ENCODE peak calls at places on chromosome 12, in five cellular contexts. T is A549, Q is IMR-90, E is K562, Z is H1. V is an unnamed sample.
A peak's percentile ranks its signal among the peaks of the same experiment; 100 is the strongest.

GRCh38 chr12:54217309-54217661 is 28.5 kb upstream of the SMUG1 start:
- DNase-seq in T (no peak), E (no peak), Q (no peak), Z (no peak), V (no peak)

GRCh38 chr12:98574110-98574509 is 19.4 kb upstream of the SLC25A3 start:
- DNase-seq in E (no peak), T (peak; percentile 58), Q (no peak), Z (no peak), V (no peak)

GRCh38 chr12:111041091-111041490 is 120.7 kb upstream of the MYL2 start:
- DNase-seq in Z (no peak), E (no peak), T (no peak), Q (no peak), V (no peak)

GRCh38 chr12:17334784-17335183 is 728.8 kb upstream of the LMO3 start:
- DNase-seq in E (no peak), Z (no peak), Q (no peak), T (no peak), V (no peak)

GRCh38 chr12:21773799-21774198 is 707 bp downstream of the KCNJ8 start:
- DNase-seq in Q (peak; percentile 12), T (no peak), E (no peak), Z (no peak), V (no peak)

GRCh38 chr12:91316825-91317224 is 134.2 kb upstream of the DCN start:
- DNase-seq in Z (no peak), T (no peak), E (no peak), Q (peak; percentile 69), V (no peak)

GRCh38 chr12:16893426-16893825 is 287.5 kb upstream of the LMO3 start:
- DNase-seq in Q (no peak), Z (no peak), T (no peak), E (no peak), V (no peak)

GRCh38 chr12:62260733-62261683 is 804 bp downstream of the USP15 start:
- DNase-seq in E (peak; percentile 90), T (peak; percentile 37), Z (no peak), Q (peak; percentile 41), V (peak; percentile 23)

GRCh38 chr12:73220951-73221350 is 948.8 kb downstream of the TRHDE start:
- DNase-seq in E (no peak), Q (no peak), T (no peak), Z (no peak), V (no peak)

GRCh38 chr12:50765325-50765911 is 1.5 kb downstream of the ATF1 start:
- DNase-seq in T (peak; percentile 80), Z (no peak), E (peak; percentile 80), Q (peak; percentile 56), V (no peak)

GRCh38 chr12:467591-467990 is 7.9 kb downstream of the B4GALNT3 start:
- DNase-seq in E (no peak), Z (no peak), Q (no peak), T (no peak), V (no peak)

DNA sequence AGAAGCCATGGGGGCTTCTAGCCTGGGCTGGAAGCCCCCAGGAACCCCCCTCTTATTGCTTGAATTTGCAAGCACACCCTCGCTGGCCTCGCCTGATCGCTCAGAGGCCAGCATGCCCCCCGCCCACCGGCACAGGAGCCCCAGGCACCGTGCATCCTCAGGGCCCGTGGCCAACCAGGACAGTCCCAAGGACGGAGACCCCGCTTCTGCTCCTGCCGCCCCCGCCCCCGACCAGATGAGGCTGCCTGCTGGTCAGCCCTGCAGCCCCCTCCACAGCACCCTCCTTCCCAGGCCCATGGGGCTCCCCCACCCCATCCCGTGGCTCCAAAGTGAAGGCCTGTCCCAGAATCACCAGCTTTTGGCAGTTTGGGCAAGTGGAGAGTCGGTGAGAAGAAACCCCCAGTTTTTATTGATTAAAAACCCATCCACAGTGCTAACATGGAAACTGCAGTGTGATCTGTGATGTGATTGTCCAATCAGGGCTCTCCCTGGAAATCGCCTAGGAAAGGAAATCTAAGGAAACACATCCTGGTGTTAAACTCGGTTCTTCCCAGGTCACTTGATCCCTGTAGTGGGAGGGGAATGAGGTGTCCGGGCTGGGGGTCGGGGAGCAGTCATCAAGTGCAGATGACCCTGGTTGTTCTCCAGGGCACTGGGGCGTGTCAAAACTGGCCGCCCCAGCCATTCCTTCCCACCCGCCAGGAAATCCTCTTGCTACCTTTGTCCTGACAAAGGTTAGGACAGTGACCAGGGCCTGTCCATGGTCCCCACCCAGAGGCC is 21.0 kb downstream of the RAB35 start:
- DNase-seq in T (no peak), E (no peak), Z (no peak), Q (no peak), V (no peak)
- TF ChIP-seq RAD21 in T (no peak), E (no peak), Z (no peak), Q (no peak), V (no peak)

GRCh38 chr12:108237272-108237671 is 101.8 kb downstream of the CMKLR1 start:
- DNase-seq in Q (no peak), E (peak; percentile 59), T (peak; percentile 26), Z (no peak), V (peak; percentile 40)
- TF ChIP-seq RAD21 in Q (no peak), E (peak; percentile 13), T (peak; percentile 19), Z (peak; percentile 74), V (peak; percentile 67)

GRCh38 chr12:113835433-113835832 is 130.7 kb downstream of the RBM19 start:
- DNase-seq in E (no peak), Q (no peak), Z (no peak), T (no peak), V (no peak)

GRCh38 chr12:113838896-113839295 is 127.2 kb downstream of the RBM19 start:
- DNase-seq in E (no peak), Q (no peak), Z (no peak), T (no peak), V (no peak)

GRCh38 chr12:113835913-113836312 is 130.2 kb downstream of the RBM19 start:
- DNase-seq in Q (no peak), T (no peak), E (no peak), Z (no peak), V (no peak)

GRCh38 chr12:113837528-113838296 is 128.4 kb downstream of the RBM19 start:
- DNase-seq in E (no peak), Q (no peak), T (no peak), Z (no peak), V (no peak)

GRCh38 chr12:113837059-113837458 is 129.1 kb downstream of the RBM19 start:
- DNase-seq in Q (peak; percentile 57), E (no peak), Z (no peak), T (no peak), V (no peak)
- TF ChIP-seq RAD21 in Q (no peak), E (no peak), Z (no peak), T (no peak), V (no peak)

GRCh38 chr12:18643673-18644072 is 94.1 kb downstream of the PLCZ1 start:
- DNase-seq in Q (peak; percentile 86), Z (no peak), E (no peak), T (no peak), V (no peak)
- TF ChIP-seq RAD21 in Q (no peak), Z (no peak), E (no peak), T (no peak), V (no peak)

DNA sequence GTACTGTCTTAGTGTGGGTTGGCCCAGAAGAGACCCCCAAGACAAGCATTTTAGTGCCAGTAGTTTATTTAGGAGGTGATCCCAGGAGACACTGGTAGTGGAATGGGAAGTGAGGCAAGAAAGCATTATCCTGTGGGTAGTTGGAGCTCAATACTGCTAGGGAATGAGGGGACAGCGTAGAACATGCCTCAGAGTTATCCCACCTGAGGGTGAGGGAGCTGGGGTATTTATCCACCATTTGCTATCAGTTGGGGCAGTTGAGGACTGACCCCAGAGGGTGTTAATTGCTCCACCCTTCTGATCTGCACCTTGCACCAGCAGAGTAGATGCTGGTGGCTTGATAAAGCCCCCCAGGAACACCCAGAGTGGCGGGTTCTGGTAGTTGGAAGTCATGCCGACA is 37.9 kb downstream of the RHOF start:
- DNase-seq in Z (no peak), Q (no peak), E (no peak), T (no peak), V (no peak)
- TF ChIP-seq RAD21 in Z (no peak), Q (no peak), E (no peak), T (no peak), V (no peak)

GRCh38 chr12:124661382-124661781 is 94.0 kb upstream of the NCOR2 start:
- DNase-seq in Z (no peak), E (peak; percentile 23), Q (no peak), T (peak; percentile 29), V (no peak)

GRCh38 chr12:124663206-124663605 is 95.8 kb upstream of the NCOR2 start:
- DNase-seq in Q (no peak), E (no peak), T (no peak), Z (no peak), V (no peak)

GRCh38 chr12:124659003-124659402 is 91.6 kb upstream of the NCOR2 start:
- DNase-seq in Q (no peak), E (no peak), T (no peak), Z (no peak), V (no peak)

GRCh38 chr12:124658302-124658701 is 90.9 kb upstream of the NCOR2 start:
- DNase-seq in Q (no peak), E (no peak), T (no peak), Z (no peak), V (no peak)

GRCh38 chr12:124660846-124661245 is 93.4 kb upstream of the NCOR2 start:
- DNase-seq in T (no peak), Q (no peak), Z (no peak), E (no peak), V (no peak)
- TF ChIP-seq RAD21 in T (no peak), Q (no peak), Z (no peak), E (no peak), V (no peak)

GRCh38 chr12:40689576-40689975 is 2.7 kb upstream of the CNTN1 start:
- DNase-seq in Q (no peak), T (no peak), E (no peak), Z (no peak), V (no peak)

GRCh38 chr12:40691913-40692616 is at the start of gene CNTN1:
- DNase-seq in Z (peak; percentile 89), T (peak; percentile 93), Q (peak; percentile 0), E (peak; percentile 1), V (peak; percentile 36)

GRCh38 chr12:40697566-40698257 is 5.5 kb downstream of the CNTN1 start:
- DNase-seq in E (no peak), Q (no peak), Z (no peak), T (peak; percentile 63), V (no peak)

GRCh38 chr12:40692617-40693502 is 621 bp downstream of the CNTN1 start:
- DNase-seq in T (peak; percentile 65), Q (no peak), E (no peak), Z (no peak), V (no peak)

GRCh38 chr12:40693503-40693863 is 1.2 kb downstream of the CNTN1 start:
- DNase-seq in Q (no peak), T (peak; percentile 86), E (no peak), Z (no peak), V (peak; percentile 27)
- TF ChIP-seq RAD21 in Q (no peak), T (no peak), E (no peak), Z (no peak), V (no peak)

V was measured in HCT116.